ENCODE peak calls at places on chromosomes 7 and 10, in six cellular contexts. I is hepatocyte; S is GM23248; U is IMR-90; N is CD8-positive, alpha-beta T cell; M is A549. Z is an unnamed sample. For H3K4me1, the result is how much of the 10 kb centered on the place peaks cover.

GRCh38 chr7:96596120-96596826 is 113.4 kb downstream of the SEM1 start:
- DNase-seq in M (peak), N (no peak), S (peak), I (peak), U (no peak), Z (no peak)

GRCh38 chr7:125059861-125060456 is 130.3 kb upstream of the POT1 start:
- DNase-seq in U (peak), N (no peak), I (no peak), M (no peak), S (peak), Z (no peak)

GRCh38 chr7:91287685-91288084 is 23.5 kb downstream of the FZD1 start:
- DNase-seq in S (peak), I (no peak), M (no peak), U (peak), N (no peak), Z (no peak)

GRCh38 chr10:71068811-71069411 is 143.5 kb upstream of the UNC5B start:
- DNase-seq in S (peak), I (no peak), M (peak), N (no peak), U (peak), Z (no peak)

GRCh38 chr7:80722596-80723141 is 84.2 kb downstream of the CD36 start:
- DNase-seq in U (peak), M (peak), S (peak), I (peak), N (no peak), Z (no peak)

GRCh38 chr10:125001313-125002043 is 59.6 kb downstream of the ZRANB1 start:
- DNase-seq in N (peak), M (no peak), U (no peak), S (no peak), I (no peak), Z (peak)

GRCh38 chr10:15485684-15486316 is 114.7 kb upstream of the FAM171A1 start:
- DNase-seq in S (peak), I (no peak), U (no peak), M (no peak), N (no peak), Z (no peak)

GRCh38 chr10:104895541-104895940 is 254.5 kb downstream of the SORCS3 start:
- DNase-seq in U (no peak), I (peak), N (no peak), S (no peak), M (no peak), Z (no peak)

GRCh38 chr7:91973632-91974031 is 33.0 kb downstream of the AKAP9 start:
- DNase-seq in N (no peak), I (no peak), M (no peak), S (no peak), U (no peak), Z (no peak)

GRCh38 chr10:59905066-59905734 is 1.2 kb downstream of the CCDC6 start:
- DNase-seq in M (no peak), N (no peak), I (peak), S (peak), U (peak), Z (peak)

GRCh38 chr7:152180048-152180447 is 154.6 kb downstream of the GALNT11 start:
- DNase-seq in S (no peak), I (no peak), M (no peak), U (no peak), N (no peak), Z (no peak)

GRCh38 chr7:23261843-23262452 is 15.4 kb downstream of the GPNMB start:
- DNase-seq in N (peak), M (peak), U (peak), S (peak), I (peak), Z (peak)

GRCh38 chr7:135088566-135088965 is 59.3 kb upstream of the TMEM140 start:
- DNase-seq in U (no peak), N (no peak), S (no peak), M (no peak), I (no peak), Z (no peak)

GRCh38 chr7:140551334-140552239 is 72.3 kb upstream of the MKRN1 start:
- DNase-seq in S (no peak), M (no peak), I (no peak), U (no peak), N (no peak), Z (no peak)

GRCh38 chr10:71268247-71268691 is 50.8 kb upstream of the SLC29A3 start:
- DNase-seq in I (peak), N (no peak), M (peak), U (peak), S (peak), Z (peak)

GRCh38 chr10:49629286-49629915 is 15.6 kb downstream of the CHAT start:
- DNase-seq in U (no peak), M (no peak), I (no peak), S (no peak), N (no peak), Z (no peak)

GRCh38 chr7:28155964-28156363 is 24.6 kb downstream of the JAZF1 start:
- DNase-seq in M (no peak), U (peak), I (no peak), N (no peak), S (peak), Z (no peak)

GRCh38 chr7:128909605-128910568 is 622 bp downstream of the KCP start:
- DNase-seq in M (no peak), U (peak), I (peak), N (no peak), S (peak), Z (no peak)

GRCh38 chr10:44022203-44022602 is 362.7 kb downstream of the CXCL12 start:
- DNase-seq in I (no peak), U (no peak), S (no peak), N (no peak), M (no peak), Z (no peak)

GRCh38 chr7:129499915-129500463 is 2.3 kb upstream of the SMKR1 start:
- DNase-seq in M (no peak), N (no peak), I (no peak), U (no peak), S (no peak), Z (no peak)

GRCh38 chr7:152145853-152146466 is 120.5 kb downstream of the GALNT11 start:
- DNase-seq in U (peak), I (peak), M (peak), S (peak), N (peak), Z (peak)

GRCh38 chr10:91088300-91089140 is 131.9 kb upstream of the PCGF5 start:
- DNase-seq in N (no peak), M (peak), I (no peak), S (peak), U (peak), Z (no peak)

GRCh38 chr7:74235525-74236269 is 18.5 kb downstream of the RFC2 start:
- DNase-seq in S (no peak), M (no peak), U (no peak), N (no peak), I (no peak), Z (no peak)
- H3K4me1 ChIP-seq in S (under half), M (under half), U (under half), N (under half), I (under half), Z (under half)

GRCh38 chr10:132589015-132589414 is 51.4 kb downstream of the INPP5A start:
- DNase-seq in N (no peak), S (no peak), I (no peak), U (no peak), M (no peak), Z (no peak)
- H3K4me1 ChIP-seq in N (under half), S (under half), I (under half), U (under half), M (under half), Z (under half)

GRCh38 chr10:69687396-69687795 is 57.3 kb downstream of the FAM241B start:
- DNase-seq in S (no peak), I (no peak), N (no peak), M (no peak), U (no peak), Z (no peak)

GRCh38 chr10:69696073-69696731 is 66.2 kb downstream of the FAM241B start:
- DNase-seq in U (peak), N (no peak), I (peak), M (peak), S (peak), Z (no peak)

GRCh38 chr10:69697006-69697405 is 67.0 kb downstream of the FAM241B start:
- DNase-seq in N (no peak), U (no peak), M (no peak), S (no peak), I (no peak), Z (no peak)

GRCh38 chr10:69693886-69694285 is 63.8 kb downstream of the FAM241B start:
- DNase-seq in S (no peak), U (no peak), I (no peak), M (no peak), N (no peak), Z (no peak)

DNA sequence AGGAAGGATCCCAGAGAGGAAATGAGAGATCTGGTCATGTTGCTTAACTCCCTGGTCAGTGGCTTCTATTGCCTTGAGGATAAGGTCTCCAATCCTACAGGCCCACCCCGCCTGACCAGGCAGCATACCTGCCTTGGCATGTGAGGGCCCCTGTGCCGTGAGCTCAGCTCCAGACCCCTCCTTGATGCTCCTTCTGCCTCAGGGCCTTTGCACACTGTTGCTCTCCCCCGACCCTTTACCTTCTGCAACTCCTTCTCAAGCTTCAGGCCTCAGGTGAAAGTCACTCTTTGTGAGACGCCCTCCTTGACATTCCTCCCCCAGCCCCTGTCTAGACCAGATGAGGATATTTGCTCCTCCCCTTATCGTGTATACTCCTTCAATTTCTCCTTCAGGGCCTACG is 62.8 kb downstream of the FAM241B start:
- DNase-seq in I (no peak), S (no peak), M (no peak), U (no peak), N (no peak), Z (no peak)
- H3K4me1 ChIP-seq in I (under half), S (under half), M (under half), U (under half), N (under half), Z (under half)

GRCh38 chr7:121079425-121080169 is 91.1 kb downstream of the CPED1 start:
- DNase-seq in U (peak), M (no peak), S (peak), N (no peak), I (peak), Z (no peak)
- H3K4me1 ChIP-seq in U (under half), M (under half), S (under half), N (under half), I (under half), Z (under half)

DNA sequence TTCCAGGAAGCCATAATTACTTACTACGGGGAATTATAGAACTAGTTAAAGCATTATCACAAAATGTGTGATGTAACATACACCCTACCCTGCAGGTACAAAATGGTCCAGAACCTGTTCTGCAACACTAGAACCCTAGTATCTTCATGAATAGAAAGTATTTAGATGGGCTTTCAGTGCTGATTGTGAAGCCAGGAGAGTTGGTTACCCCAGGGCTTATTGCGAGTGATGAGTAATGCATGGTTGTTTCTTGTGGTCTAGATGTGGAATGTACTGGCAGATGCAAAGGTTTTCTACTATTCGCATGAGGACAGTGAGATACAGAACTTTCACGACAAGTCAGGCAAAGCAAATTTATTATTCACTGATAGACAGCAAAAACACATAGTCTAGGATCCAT is 33.6 kb upstream of the AGR3 start:
- DNase-seq in M (no peak), U (peak), S (peak), N (no peak), I (no peak), Z (no peak)
- H3K4me1 ChIP-seq in M (under half), U (under half), S (under half), N (under half), I (under half), Z (under half)

GRCh38 chr10:78641693-78642092 is 427.1 kb upstream of the ZMIZ1 start:
- DNase-seq in M (no peak), S (no peak), N (no peak), I (no peak), U (no peak), Z (no peak)

GRCh38 chr10:78645053-78645787 is 423.5 kb upstream of the ZMIZ1 start:
- DNase-seq in U (no peak), I (no peak), M (no peak), S (no peak), N (no peak), Z (no peak)

GRCh38 chr10:78642261-78642660 is 426.5 kb upstream of the ZMIZ1 start:
- DNase-seq in U (no peak), S (no peak), I (no peak), M (no peak), N (no peak), Z (no peak)

GRCh38 chr10:78643513-78643912 is 425.3 kb upstream of the ZMIZ1 start:
- DNase-seq in N (no peak), M (no peak), U (no peak), S (no peak), I (no peak), Z (no peak)

GRCh38 chr10:78644550-78644949 is 424.2 kb upstream of the ZMIZ1 start:
- DNase-seq in S (no peak), I (no peak), N (no peak), M (no peak), U (no peak), Z (no peak)
- H3K4me1 ChIP-seq in S (under half), I (under half), N (under half), M (under half), U (under half), Z (under half)